ENCODE peak calls at places on chromosomes 16 and 17, in four cellular contexts. L is neural progenitor cell, E is astrocyte of the spinal cord, X is RWPE1. V is an unnamed sample.

GRCh38 chr16:68737730-68738590 is 868 bp downstream of the CDH1 start:
- DNase-seq in E (no peak), X (peak; percentile 65), L (peak; percentile 23), V (no peak)

GRCh38 chr17:31266042-31266441 is 31.0 kb downstream of the OMG start:
- DNase-seq in E (no peak), X (no peak), L (no peak), V (peak; percentile 19)

GRCh38 chr17:74935585-74936469 is at the start of gene OTOP3:
- DNase-seq in X (no peak), L (peak; percentile 64), E (no peak), V (no peak)

GRCh38 chr16:85401917-85402766 is 211.0 kb upstream of the GSE1 start:
- DNase-seq in L (no peak), E (no peak), X (no peak), V (no peak)

GRCh38 chr16:1991135-1991551 is 1.4 kb downstream of the SYNGR3 start:
- DNase-seq in E (no peak), X (no peak), L (no peak), V (no peak)

GRCh38 chr17:71899317-71899716 is 221.5 kb upstream of the SOX9 start:
- DNase-seq in X (peak; percentile 55), E (peak; percentile 42), L (no peak), V (no peak)

GRCh38 chr17:40530988-40531971 is 29.9 kb upstream of the TNS4 start:
- DNase-seq in L (no peak), E (no peak), X (no peak), V (no peak)

GRCh38 chr17:74271902-74272563 is 2.0 kb upstream of the DNAI2 start:
- DNase-seq in E (no peak), X (no peak), L (peak; percentile 46), V (no peak)

GRCh38 chr16:72886366-72886974 is 161.5 kb downstream of the ZFHX3 start:
- DNase-seq in X (peak; percentile 21), L (no peak), E (no peak), V (no peak)

GRCh38 chr17:55812323-55812722 is 61.5 kb downstream of the PCTP start:
- DNase-seq in L (no peak), X (no peak), E (no peak), V (no peak)

GRCh38 chr16:4976611-4977145 is 18.5 kb downstream of the SEC14L5 start:
- DNase-seq in L (no peak), X (no peak), E (no peak), V (no peak)

GRCh38 chr17:46977348-46977747 is 1.7 kb downstream of the RPRML start:
- DNase-seq in E (no peak), X (no peak), L (peak; percentile 93), V (no peak)

GRCh38 chr16:72749091-72749490 is 298.8 kb downstream of the ZFHX3 start:
- DNase-seq in X (no peak), L (no peak), E (no peak), V (no peak)

GRCh38 chr16:30867747-30868146 is 26.1 kb downstream of the BCL7C start:
- DNase-seq in X (no peak), L (no peak), E (no peak), V (no peak)

GRCh38 chr16:85475233-85475632 is 137.9 kb upstream of the GSE1 start:
- DNase-seq in L (no peak), X (no peak), E (no peak), V (no peak)

GRCh38 chr16:88747588-88748301 is 37.3 kb downstream of the PIEZO1 start:
- DNase-seq in X (peak; percentile 38), E (no peak), L (no peak), V (no peak)

GRCh38 chr16:27639588-27640276 is 89.8 kb downstream of the KATNIP start:
- DNase-seq in E (peak; percentile 62), X (peak; percentile 62), L (peak; percentile 67), V (peak; percentile 39)

GRCh38 chr17:73803867-73804539 is 159.8 kb upstream of the SDK2 start:
- DNase-seq in E (no peak), X (no peak), L (no peak), V (no peak)

GRCh38 chr17:3027786-3028532 is 35.4 kb downstream of the OR1D5 start:
- DNase-seq in E (no peak), L (no peak), X (no peak), V (no peak)

GRCh38 chr16:46949216-46949892 is 24.1 kb downstream of the DNAJA2 start:
- DNase-seq in X (no peak), L (no peak), E (no peak), V (no peak)

GRCh38 chr16:10183606-10183959 is 1.4 kb upstream of the GRIN2A start:
- DNase-seq in X (no peak), E (no peak), L (no peak), V (no peak)

GRCh38 chr17:63497708-63498483 is 21.0 kb downstream of the ACE start:
- DNase-seq in L (peak; percentile 60), X (no peak), E (no peak), V (peak; percentile 19)

GRCh38 chr17:3911271-3912053 is 4.8 kb downstream of the P2RX1 start:
- DNase-seq in X (no peak), L (no peak), E (no peak), V (no peak)

GRCh38 chr17:61635913-61636432 is 45.0 kb upstream of the NACA2 start:
- DNase-seq in X (peak; percentile 16), E (peak; percentile 57), L (peak; percentile 55), V (peak; percentile 79)

GRCh38 chr17:43010667-43011308 is 4.2 kb downstream of the IFI35 start:
- DNase-seq in X (no peak), L (no peak), E (no peak), V (no peak)

GRCh38 chr16:48555597-48555996 is 54.4 kb downstream of the N4BP1 start:
- DNase-seq in E (no peak), X (no peak), L (no peak), V (no peak)

GRCh38 chr16:50685456-50686058 is 4.4 kb upstream of the SNX20 start:
- DNase-seq in E (no peak), L (no peak), X (no peak), V (no peak)

GRCh38 chr17:47925677-47925987 is 15.7 kb upstream of the PNPO start:
- DNase-seq in X (no peak), E (no peak), L (no peak), V (no peak)

GRCh38 chr17:60127068-60128064 is 22.4 kb upstream of the CA4 start:
- DNase-seq in X (no peak), E (no peak), L (no peak), V (no peak)

GRCh38 chr17:8696951-8697745 is 47.5 kb downstream of the CCDC42 start:
- DNase-seq in E (peak; percentile 78), L (peak; percentile 13), X (no peak), V (no peak)

GRCh38 chr17:41968676-41969075 is 2.1 kb downstream of the CNP start:
- DNase-seq in X (no peak), E (no peak), L (no peak), V (no peak)

GRCh38 chr17:63477471-63478440 is 895 bp downstream of the ACE start:
- DNase-seq in E (no peak), L (no peak), X (no peak), V (no peak)

GRCh38 chr17:40326832-40327199 is 17.8 kb downstream of the RARA start:
- DNase-seq in L (no peak), X (no peak), E (no peak), V (no peak)

GRCh38 chr16:71230122-71230845 is at the start of gene HYDIN:
- DNase-seq in X (peak; percentile 93), E (peak; percentile 24), L (peak; percentile 98), V (peak; percentile 52)

GRCh38 chr17:55873017-55873758 is 122.3 kb downstream of the PCTP start:
- DNase-seq in X (no peak), L (no peak), E (no peak), V (no peak)

GRCh38 chr17:45040459-45040858 is 11.0 kb downstream of the DCAKD start:
- DNase-seq in E (no peak), X (no peak), L (peak; percentile 84), V (peak; percentile 25)

GRCh38 chr17:80110447-80110812 is 9.0 kb downstream of the GAA start:
- DNase-seq in E (no peak), X (no peak), L (no peak), V (no peak)

GRCh38 chr17:80110927-80111701 is 9.7 kb downstream of the GAA start:
- DNase-seq in E (no peak), L (no peak), X (no peak), V (no peak)

GRCh38 chr17:80112471-80113032 is 11.2 kb downstream of the GAA start:
- DNase-seq in E (no peak), X (no peak), L (no peak), V (no peak)

GRCh38 chr17:80113033-80113484 is 11.7 kb downstream of the GAA start:
- DNase-seq in E (no peak), L (no peak), X (no peak), V (no peak)

GRCh38 chr17:80111702-80112470 is 10.5 kb downstream of the GAA start:
- DNase-seq in X (no peak), E (no peak), L (no peak), V (no peak)
- TF ChIP-seq CTCF in X (no peak), E (no peak), L (peak; percentile 5), V (no peak)

DNA sequence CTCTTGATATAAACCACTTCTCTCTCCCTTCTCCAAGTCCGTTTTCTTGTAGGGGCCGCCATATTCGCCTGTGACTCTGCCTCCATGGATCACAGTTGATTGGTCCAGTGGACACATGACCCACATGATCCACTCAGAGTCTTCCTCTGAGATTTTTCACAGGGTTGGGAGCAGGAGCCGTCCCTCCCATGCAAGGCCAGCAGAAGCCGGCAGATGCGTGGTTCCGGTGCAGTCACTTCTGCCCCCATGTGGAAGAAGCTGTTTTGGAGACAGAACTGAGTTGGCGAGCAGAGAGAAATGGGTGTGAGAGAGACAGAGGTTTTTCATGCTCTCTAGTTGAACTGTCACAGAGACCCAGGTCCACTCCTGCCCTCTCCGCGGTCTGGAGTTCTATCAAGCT is 83.3 kb downstream of the C16orf95 start:
- DNase-seq in X (no peak), E (peak; percentile 53), L (peak; percentile 37), V (peak; percentile 47)
- TF ChIP-seq CTCF in X (no peak), E (peak; percentile 50), L (peak; percentile 34), V (peak; percentile 26)

GRCh38 chr16:57422026-57422944 is 17.7 kb downstream of the CCL17 start:
- DNase-seq in E (peak; percentile 68), L (peak; percentile 58), X (peak; percentile 30), V (peak; percentile 78)
- TF ChIP-seq CTCF in E (peak; percentile 90), L (peak; percentile 65), X (peak; percentile 60), V (peak; percentile 80)

DNA sequence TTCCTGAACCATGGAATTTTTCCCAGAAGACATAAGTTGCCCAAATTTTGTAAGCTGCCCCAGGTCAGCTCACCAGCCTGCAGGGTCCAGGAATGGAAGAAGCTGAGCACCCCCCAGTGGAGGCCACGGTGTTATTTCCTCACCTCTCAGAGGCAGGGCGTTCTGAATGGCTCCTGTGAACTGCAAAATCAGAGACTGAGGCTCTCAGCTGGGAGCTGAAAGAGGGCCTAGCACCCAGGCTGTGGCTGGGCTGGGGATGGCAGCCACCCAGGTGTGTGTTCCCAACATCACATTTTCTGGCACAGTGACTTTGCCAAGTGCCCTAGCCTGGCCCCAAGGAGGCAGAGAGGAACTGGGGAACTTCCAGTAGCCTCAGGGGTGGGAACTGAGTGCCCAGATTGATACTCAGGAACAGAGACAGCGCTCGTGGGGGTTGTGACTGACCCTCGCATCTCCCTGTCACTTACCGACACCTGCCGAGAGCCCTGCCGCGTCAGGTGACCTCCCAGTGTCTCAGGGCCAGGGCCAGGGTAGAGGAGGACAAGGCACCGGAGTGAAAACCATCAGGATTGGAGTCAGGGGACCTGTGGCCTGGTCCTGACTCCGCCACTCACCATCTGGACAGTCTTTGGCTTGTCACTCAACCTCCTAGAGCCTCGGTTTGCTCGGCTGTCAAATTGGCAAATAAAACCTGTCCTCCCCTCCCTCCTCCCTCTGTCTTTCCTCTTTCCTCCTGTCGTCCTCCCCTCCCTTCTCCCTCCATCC is 11.3 kb downstream of the CACNG4 start:
- DNase-seq in L (peak; percentile 69), E (no peak), X (peak; percentile 71), V (no peak)
- TF ChIP-seq CTCF in L (peak; percentile 62), E (no peak), X (no peak), V (no peak)

V was measured in foreskin fibroblast.